ENCODE peak calls at places on chromosomes 13 and 19, in seven cellular contexts. V, R, I, E, W, C and Q are unnamed samples.

GRCh38 chr19:33785795-33786194 is 10.9 kb upstream of the KCTD15 start:
- DNase-seq in E (no peak), V (no peak), I (no peak), R (no peak), C (peak), W (peak), Q (no peak)

GRCh38 chr13:94988654-94989053 is 276.3 kb upstream of the SOX21 start:
- DNase-seq in W (no peak), I (no peak), C (no peak), V (no peak), E (no peak), R (no peak), Q (no peak)

GRCh38 chr19:5451494-5451893 is 3.7 kb upstream of the ZNRF4 start:
- DNase-seq in R (no peak), V (no peak), C (no peak), W (no peak), E (no peak), I (no peak), Q (no peak)

GRCh38 chr19:2014731-2015610 is 543 bp downstream of the BTBD2 start:
- DNase-seq in I (no peak), E (no peak), W (no peak), V (peak), R (peak), C (no peak), Q (no peak)

GRCh38 chr19:48308695-48309586 is 16.4 kb upstream of the EMP3 start:
- DNase-seq in W (no peak), C (no peak), V (no peak), R (no peak), I (no peak), E (no peak), Q (no peak)

GRCh38 chr13:80359459-80360297 is 18.8 kb upstream of the SPRY2 start:
- DNase-seq in W (no peak), R (no peak), V (no peak), C (no peak), E (no peak), I (no peak), Q (no peak)

GRCh38 chr13:43780666-43781065 is 6.1 kb downstream of the ENOX1 start:
- DNase-seq in W (no peak), V (no peak), E (no peak), R (no peak), C (no peak), I (no peak), Q (no peak)

GRCh38 chr19:47613165-47614146 is 4.5 kb downstream of the BICRA start:
- DNase-seq in C (no peak), W (no peak), I (no peak), V (no peak), R (no peak), E (no peak), Q (no peak)

GRCh38 chr19:55369651-55370304 is 485 bp downstream of the IL11 start:
- DNase-seq in I (no peak), R (no peak), C (peak), V (peak), E (no peak), W (peak), Q (peak)

DNA sequence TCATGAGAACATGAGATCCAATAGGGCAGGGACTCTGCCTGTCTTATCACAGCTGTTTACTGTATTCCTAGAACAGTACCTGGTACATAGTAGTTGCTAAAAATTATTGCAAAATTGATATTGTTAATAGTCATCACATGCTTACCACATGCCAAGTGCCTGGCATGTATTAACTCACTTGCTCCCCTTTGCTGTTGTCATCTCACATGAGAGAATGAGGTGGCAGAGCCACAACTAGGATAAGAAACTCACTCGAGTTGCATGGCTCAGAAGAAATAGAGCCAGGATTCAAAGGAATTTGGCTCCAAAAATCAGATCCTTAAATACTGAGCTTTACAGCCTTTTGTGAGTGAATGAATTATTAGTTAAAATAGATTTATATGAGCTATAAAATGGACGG is 42.6 kb downstream of the B3GLCT start:
- DNase-seq in V (no peak), C (no peak), I (no peak), R (no peak), E (no peak), W (no peak), Q (no peak)
- H3K27ac ChIP-seq in V (no peak), C (no peak), I (no peak), R (peak), E (no peak), W (no peak), Q (no peak)

GRCh38 chr13:99982021-99982740 is 597 bp downstream of the ZIC2 start:
- DNase-seq in E (no peak), V (no peak), I (no peak), R (no peak), C (no peak), W (peak), Q (no peak)

GRCh38 chr13:99978781-99979452 is 2.7 kb upstream of the ZIC2 start:
- DNase-seq in E (no peak), V (no peak), C (no peak), W (no peak), R (no peak), I (no peak), Q (no peak)

GRCh38 chr13:99979453-99980200 is 2.0 kb upstream of the ZIC2 start:
- DNase-seq in E (no peak), C (peak), V (no peak), R (no peak), W (no peak), I (no peak), Q (no peak)

GRCh38 chr13:99981115-99982020 is at the start of gene ZIC2:
- DNase-seq in E (no peak), C (peak), W (peak), I (no peak), R (no peak), V (no peak), Q (no peak)

DNA sequence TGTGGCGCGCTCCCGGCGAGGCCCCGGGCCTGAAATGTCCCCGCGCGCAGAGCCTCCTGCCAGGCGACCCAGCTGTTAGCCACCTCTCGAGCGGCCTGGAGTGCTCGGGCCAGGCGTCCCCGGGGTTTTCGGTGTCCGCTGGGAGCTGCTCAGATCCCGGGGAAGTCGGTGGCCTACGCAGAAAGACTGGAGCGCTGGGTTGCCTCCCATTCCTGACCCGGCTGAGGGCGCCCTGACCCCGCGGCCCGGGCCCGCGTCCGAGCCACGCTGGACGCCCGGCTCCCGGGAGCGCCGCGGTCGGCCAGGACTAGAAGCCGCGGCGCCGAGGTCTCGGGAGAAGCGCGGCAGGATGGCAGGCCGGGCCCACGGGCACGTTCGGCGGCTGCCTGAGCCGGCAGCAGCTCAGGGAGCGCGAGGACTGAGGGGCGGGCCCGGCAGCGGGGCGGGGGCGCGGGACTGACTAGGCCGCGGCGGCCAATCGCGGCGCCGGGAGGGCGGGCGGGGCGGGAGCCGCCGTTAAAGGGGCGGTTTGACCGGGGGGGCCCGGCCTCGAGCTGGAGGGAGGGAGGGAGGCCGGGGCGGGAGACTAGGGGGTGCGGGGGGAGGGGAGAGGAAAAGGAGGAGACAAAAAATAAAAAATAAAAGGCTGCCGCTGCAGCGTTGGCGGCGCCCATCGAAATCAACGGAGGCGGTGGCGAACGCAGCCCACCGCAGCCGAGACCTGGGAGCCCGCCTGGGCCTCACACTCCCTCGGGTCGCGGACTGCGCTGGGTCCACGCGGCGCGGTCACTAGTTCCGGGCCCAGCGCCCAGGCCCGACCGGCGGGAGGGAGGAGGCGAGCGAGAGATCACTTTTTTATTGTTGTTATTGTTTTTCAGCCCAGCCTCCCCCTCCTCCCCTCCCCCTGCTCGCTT is 1.1 kb upstream of the ZIC2 start:
- DNase-seq in W (peak), V (peak), R (peak), I (no peak), E (no peak), C (peak), Q (peak)
- H3K4me3 ChIP-seq in W (peak), V (no peak), R (no peak), I (no peak), E (peak), C (peak), Q (peak)

GRCh38 chr19:58182577-58182988 is 278 bp upstream of the ZNF274 start:
- DNase-seq in R (no peak), W (peak), I (no peak), C (no peak), V (no peak), E (peak), Q (peak)

GRCh38 chr19:58182989-58183821 is at the start of gene ZNF274:
- DNase-seq in C (peak), V (peak), W (peak), R (peak), E (peak), I (peak), Q (peak)

GRCh38 chr19:58183822-58184215 is 958 bp downstream of the ZNF274 start:
- DNase-seq in I (no peak), V (no peak), C (no peak), E (no peak), R (no peak), W (no peak), Q (no peak)

GRCh38 chr19:58181902-58182576 is 822 bp upstream of the ZNF274 start:
- DNase-seq in V (peak), R (no peak), W (peak), C (peak), E (peak), I (peak), Q (peak)
- H3K27ac ChIP-seq in V (peak), R (peak), W (no peak), C (no peak), E (peak), I (peak), Q (no peak)

GRCh38 chr19:15641901-15642491 is 1.3 kb downstream of the CYP4F3 start:
- DNase-seq in V (no peak), R (no peak), W (no peak), E (no peak), I (peak), C (no peak), Q (no peak)

GRCh38 chr19:15643387-15643786 is 2.7 kb downstream of the CYP4F3 start:
- DNase-seq in C (no peak), I (no peak), R (no peak), W (no peak), E (no peak), V (no peak), Q (no peak)

GRCh38 chr19:15644066-15644741 is 3.5 kb downstream of the CYP4F3 start:
- DNase-seq in V (no peak), W (no peak), R (no peak), I (no peak), C (no peak), E (no peak), Q (no peak)

GRCh38 chr19:15642807-15643206 is 2.1 kb downstream of the CYP4F3 start:
- DNase-seq in C (no peak), R (no peak), V (no peak), E (no peak), W (no peak), I (no peak), Q (no peak)

DNA sequence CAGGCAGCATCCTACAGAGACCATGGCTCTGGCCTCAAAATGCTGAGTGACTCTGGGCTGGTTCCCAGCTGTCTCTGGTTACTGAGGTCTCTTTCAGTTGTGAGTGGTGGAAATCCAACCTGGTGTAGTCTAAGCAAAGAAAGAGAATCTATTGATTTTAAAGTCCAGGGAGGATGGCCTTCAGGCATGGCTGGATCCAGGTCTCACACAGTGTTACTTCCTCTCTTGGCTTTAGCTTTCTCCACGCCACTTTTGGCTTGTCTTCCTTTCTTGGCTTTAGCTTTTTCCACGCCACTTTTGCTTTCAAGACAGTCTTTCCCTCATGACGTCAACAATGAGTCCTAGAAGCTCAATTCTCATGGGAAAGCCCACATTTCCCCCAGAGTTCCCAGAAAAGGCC is 4.1 kb downstream of the CYP4F3 start:
- DNase-seq in W (no peak), V (no peak), C (no peak), I (no peak), R (no peak), E (no peak), Q (no peak)
- H3K4me3 ChIP-seq in W (no peak), V (no peak), C (no peak), I (no peak), R (no peak), E (no peak), Q (no peak)

GRCh38 chr13:46100191-46100877 is 4.5 kb downstream of the CPB2 start:
- DNase-seq in V (no peak), E (no peak), R (no peak), I (no peak), W (no peak), C (no peak), Q (no peak)

GRCh38 chr13:46089213-46089612 is 15.6 kb downstream of the CPB2 start:
- DNase-seq in I (no peak), V (no peak), E (no peak), C (no peak), R (no peak), W (no peak), Q (no peak)

GRCh38 chr13:46097663-46098062 is 7.2 kb downstream of the CPB2 start:
- DNase-seq in E (no peak), V (no peak), C (no peak), W (no peak), R (no peak), I (no peak), Q (no peak)

GRCh38 chr13:46097015-46097414 is 7.8 kb downstream of the CPB2 start:
- DNase-seq in V (no peak), I (no peak), E (no peak), R (no peak), W (no peak), C (peak), Q (no peak)

GRCh38 chr13:46094478-46094877 is 10.4 kb downstream of the CPB2 start:
- DNase-seq in W (no peak), E (no peak), V (no peak), R (no peak), C (no peak), I (no peak), Q (no peak)
- H3K27ac ChIP-seq in W (no peak), E (no peak), V (no peak), R (no peak), C (no peak), I (no peak), Q (no peak)

GRCh38 chr19:46487178-46487801 is 8.4 kb downstream of the PNMA8B start:
- DNase-seq in I (no peak), E (no peak), R (no peak), W (no peak), V (no peak), C (no peak), Q (no peak)

GRCh38 chr19:46489445-46490272 is 6.0 kb downstream of the PNMA8B start:
- DNase-seq in W (no peak), R (peak), I (no peak), E (no peak), C (no peak), V (no peak), Q (no peak)

GRCh38 chr19:46488551-46488950 is 7.1 kb downstream of the PNMA8B start:
- DNase-seq in R (no peak), I (no peak), C (no peak), E (no peak), W (no peak), V (no peak), Q (no peak)

GRCh38 chr19:46486358-46486757 is 9.3 kb downstream of the PNMA8B start:
- DNase-seq in V (no peak), C (no peak), R (no peak), I (no peak), W (no peak), E (no peak), Q (no peak)

GRCh38 chr19:46487802-46488445 is 7.7 kb downstream of the PNMA8B start:
- DNase-seq in W (peak), I (peak), V (peak), C (peak), E (peak), R (peak), Q (peak)
- H3K4me3 ChIP-seq in W (no peak), I (no peak), V (no peak), C (peak), E (no peak), R (peak), Q (no peak)

GRCh38 chr19:28883241-28883693 is 329.7 kb downstream of the UQCRFS1 start:
- DNase-seq in V (no peak), E (no peak), W (no peak), C (no peak), I (no peak), R (no peak), Q (no peak)
- H3K27ac ChIP-seq in V (no peak), E (no peak), W (no peak), C (no peak), I (peak), R (peak), Q (no peak)

GRCh38 chr13:99689955-99690354 is 188.7 kb downstream of the TM9SF2 start:
- DNase-seq in I (no peak), W (no peak), R (no peak), E (no peak), V (no peak), C (no peak), Q (no peak)
- H3K4me3 ChIP-seq in I (no peak), W (no peak), R (no peak), E (no peak), V (no peak), C (no peak), Q (no peak)

DNA sequence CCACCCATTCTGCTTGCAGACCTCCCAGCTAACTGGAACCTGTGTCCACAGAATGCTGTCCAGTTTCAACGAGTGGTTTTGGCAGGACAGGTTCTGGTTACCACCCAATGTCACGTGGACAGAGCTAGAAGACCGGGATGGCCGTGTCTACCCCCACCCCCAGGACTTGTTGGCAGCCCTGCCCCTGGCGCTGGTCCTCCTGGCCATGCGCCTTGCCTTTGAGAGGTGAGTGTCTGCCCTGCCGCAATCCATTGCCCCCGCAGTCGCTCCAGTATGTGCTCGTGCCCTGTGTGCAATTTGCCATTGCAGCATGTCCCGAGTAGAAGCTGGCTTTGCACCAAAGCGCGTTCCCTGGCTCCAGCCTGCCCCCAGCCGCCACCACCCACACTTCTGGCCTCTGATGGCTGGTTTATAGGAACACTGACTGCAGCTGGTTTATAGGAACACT is 41.9 kb downstream of the CERS4 start:
- DNase-seq in C (no peak), I (peak), R (peak), W (peak), V (no peak), E (no peak), Q (no peak)
- H3K27ac ChIP-seq in C (no peak), I (peak), R (no peak), W (no peak), V (no peak), E (no peak), Q (no peak)